ENCODE peak calls at places on chromosomes 3 and 15, in five cellular contexts. M is stimulated activated memory B cell treated with anti-CD40 and anti-IgM and Interleukin-4, amounts not matched to agents 10 μg/mL and 1 μg/mL and 100 μg/mL, for 72 hours; K is SK-N-SH treated with all-trans-retinoic acid at 6 μM for 48 hours; W is activated naive CD4-positive, alpha-beta T cell treated with anti-CD3 and anti-CD28 coated beads, Interleukin-2, amount 50 U/mL, for 72 hours; S is A549. G is an unnamed sample.

GRCh38 chr3:50983887-50984286 is 309.2 kb downstream of the DOCK3 start:
- ATAC-seq in M (no peak), K (no peak), W (no peak), S (no peak), G (no peak)

GRCh38 chr3:10437272-10437994 is 68.0 kb downstream of the ATP2B2 start:
- ATAC-seq in M (peak; percentile 80), K (no peak), W (peak; percentile 90), S (no peak), G (peak; percentile 97)

GRCh38 chr15:44328135-44328534 is 39.6 kb downstream of the GOLM2 start:
- ATAC-seq in M (no peak), K (no peak), W (no peak), S (no peak), G (no peak)

GRCh38 chr3:153209596-153209995 is 47.6 kb downstream of the RAP2B start:
- ATAC-seq in M (no peak), K (peak; percentile 85), W (peak; percentile 36), S (peak; percentile 33), G (no peak)

GRCh38 chr3:81161851-81162250 is 599.6 kb downstream of the GBE1 start:
- ATAC-seq in M (no peak), K (no peak), W (no peak), S (no peak), G (no peak)

GRCh38 chr3:129602730-129603560 is 3.5 kb downstream of the PLXND1 start:
- ATAC-seq in M (no peak), K (peak; percentile 73), W (no peak), S (peak; percentile 48), G (no peak)

GRCh38 chr3:32428092-32429068 is 36.7 kb downstream of the CMTM7 start:
- ATAC-seq in M (peak; percentile 83), K (no peak), W (no peak), S (peak; percentile 43), G (peak; percentile 27)

GRCh38 chr3:196609815-196610515 is 29.5 kb upstream of the NRROS start:
- ATAC-seq in M (no peak), K (no peak), W (no peak), S (no peak), G (peak; percentile 17)

GRCh38 chr15:73632670-73633058 is 525 bp downstream of the NPTN start:
- ATAC-seq in M (peak; percentile 1), K (peak; percentile 1), W (no peak), S (peak; percentile 0), G (peak; percentile 0)

GRCh38 chr3:42613462-42613861 is 13.0 kb downstream of the NKTR start:
- ATAC-seq in M (no peak), K (peak; percentile 78), W (no peak), S (peak; percentile 82), G (no peak)

GRCh38 chr3:106508331-106508893 is 639.6 kb upstream of the CBLB start:
- ATAC-seq in M (no peak), K (no peak), W (no peak), S (no peak), G (no peak)

GRCh38 chr3:41188291-41188690 is 11.0 kb upstream of the CTNNB1 start:
- ATAC-seq in M (peak; percentile 80), K (no peak), W (peak; percentile 91), S (no peak), G (peak; percentile 95)

GRCh38 chr3:23292432-23292831 is 89.3 kb downstream of the UBE2E2 start:
- ATAC-seq in M (no peak), K (no peak), W (no peak), S (no peak), G (no peak)

GRCh38 chr3:196627043-196627442 is 12.5 kb upstream of the NRROS start:
- ATAC-seq in M (no peak), K (no peak), W (no peak), S (no peak), G (no peak)

GRCh38 chr3:172396400-172396799 is 51.9 kb downstream of the GHSR start:
- ATAC-seq in M (no peak), K (no peak), W (no peak), S (peak; percentile 31), G (no peak)

GRCh38 chr3:84959470-84960380 is 936 bp downstream of the CADM2 start:
- ATAC-seq in M (no peak), K (peak; percentile 5), W (no peak), S (peak; percentile 36), G (no peak)

GRCh38 chr3:50600841-50601591 is 10.6 kb downstream of the CISH start:
- ATAC-seq in M (peak; percentile 85), K (peak; percentile 94), W (peak; percentile 69), S (peak; percentile 91), G (peak; percentile 71)

GRCh38 chr15:58731756-58732535 is 17.6 kb downstream of the ADAM10 start:
- ATAC-seq in M (no peak), K (peak; percentile 92), W (no peak), S (peak; percentile 81), G (peak; percentile 39)

GRCh38 chr3:193499152-193499551 is 55.5 kb downstream of the ATP13A4 start:
- ATAC-seq in M (no peak), K (no peak), W (no peak), S (no peak), G (no peak)

GRCh38 chr3:72836923-72837322 is 11.3 kb downstream of the SHQ1 start:
- ATAC-seq in M (no peak), K (no peak), W (no peak), S (no peak), G (no peak)

GRCh38 chr3:100833483-100833882 is 124.2 kb downstream of the TFG start:
- ATAC-seq in M (no peak), K (no peak), W (no peak), S (no peak), G (no peak)

GRCh38 chr15:40925863-40926658 is 3.1 kb upstream of the DLL4 start:
- ATAC-seq in M (peak; percentile 21), K (peak; percentile 5), W (no peak), S (no peak), G (peak; percentile 9)

GRCh38 chr3:98574157-98574556 is 19.3 kb downstream of the CPOX start:
- ATAC-seq in M (no peak), K (no peak), W (peak; percentile 87), S (no peak), G (peak; percentile 98)

GRCh38 chr3:132499071-132499470 is 81.8 kb downstream of the DNAJC13 start:
- ATAC-seq in M (no peak), K (no peak), W (no peak), S (no peak), G (no peak)

GRCh38 chr15:32030795-32031194 is 480 bp downstream of the CHRNA7 start:
- ATAC-seq in M (no peak), K (peak; percentile 12), W (no peak), S (peak; percentile 15), G (no peak)

GRCh38 chr15:43267439-43267838 is 711 bp upstream of the TGM5 start:
- ATAC-seq in M (no peak), K (no peak), W (no peak), S (no peak), G (no peak)